ENCODE peak calls at places on chromosomes 4 and X, in five cellular contexts. R is activated CD8-positive, alpha-beta T cell treated with anti-CD3 and anti-CD28 coated beads for 36 hours; M is IMR-90; N is uterus; B is fibroblast of pulmonary artery. I is an unnamed sample.

GRCh38 chrX:41384041-41384705 is 50.2 kb downstream of the DDX3X start:
- DNase-seq in R (peak), M (peak), N (peak), B (peak), I (peak)

GRCh38 chr4:42708625-42709024 is 51.7 kb upstream of the ATP8A1 start:
- DNase-seq in R (no peak), M (no peak), N (no peak), B (no peak), I (no peak)

GRCh38 chrX:107715331-107716044 is 60.1 kb downstream of the TSC22D3 start:
- DNase-seq in R (no peak), M (peak), N (no peak), B (peak), I (no peak)

GRCh38 chrX:9794495-9794894 is 8.3 kb downstream of the SHROOM2 start:
- DNase-seq in R (no peak), M (no peak), N (no peak), B (no peak), I (no peak)

GRCh38 chr4:105923507-105924238 is 28.4 kb downstream of the NPNT start:
- DNase-seq in R (no peak), M (no peak), N (peak), B (no peak), I (peak)

GRCh38 chr4:88527787-88528186 is 4.2 kb upstream of the PYURF start:
- DNase-seq in R (no peak), M (no peak), N (no peak), B (no peak), I (no peak)

GRCh38 chr4:8665406-8666360 is 73.1 kb downstream of the CPZ start:
- DNase-seq in R (no peak), M (peak), N (no peak), B (no peak), I (no peak)

GRCh38 chr4:173556398-173557131 is 26.5 kb upstream of the HAND2 start:
- DNase-seq in R (no peak), M (no peak), N (no peak), B (no peak), I (no peak)

GRCh38 chr4:6027392-6027791 is 9.2 kb upstream of the C4orf50 start:
- DNase-seq in R (no peak), M (no peak), N (no peak), B (no peak), I (peak)

GRCh38 chr4:116599859-116600258 is 485.5 kb downstream of the TRAM1L1 start:
- DNase-seq in R (peak), M (no peak), N (no peak), B (no peak), I (no peak)

GRCh38 chrX:131703646-131704045 is 159.8 kb downstream of the OR13H1 start:
- DNase-seq in R (no peak), M (no peak), N (peak), B (no peak), I (no peak)

GRCh38 chrX:131709553-131709952 is 165.7 kb downstream of the OR13H1 start:
- DNase-seq in R (no peak), M (no peak), N (no peak), B (no peak), I (no peak)

DNA sequence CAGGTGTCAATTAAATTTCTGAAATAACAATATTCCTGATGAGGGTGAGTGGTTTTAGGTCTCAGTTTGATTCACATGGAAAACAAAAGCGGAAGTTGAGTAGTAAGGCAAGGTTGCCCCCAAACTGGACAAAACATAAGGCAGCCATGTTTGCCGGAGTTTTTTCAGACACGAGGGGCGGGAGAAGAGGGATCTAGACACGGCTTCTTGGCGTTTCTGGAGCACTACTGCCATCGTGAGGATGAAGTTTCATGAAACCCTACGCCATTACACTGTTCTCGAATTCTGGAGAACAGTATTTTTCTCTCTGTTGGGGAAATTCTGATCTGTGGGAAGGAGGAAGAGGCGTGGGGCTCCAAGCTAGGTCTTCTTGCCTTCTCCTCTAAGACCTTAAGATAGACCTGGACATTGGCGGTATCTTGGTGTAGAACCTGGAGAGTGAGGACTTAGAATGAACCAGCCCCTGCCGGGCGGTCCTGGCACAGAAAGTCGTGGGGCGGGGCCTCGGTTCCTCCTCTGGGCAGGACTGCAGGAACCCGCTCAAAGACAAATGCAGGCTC is 160.3 kb downstream of the OR13H1 start:
- DNase-seq in R (no peak), M (peak), N (peak), B (no peak), I (peak)
- TF ChIP-seq CTCF in R (no peak), M (peak), N (peak), B (no peak), I (peak)

GRCh38 chr4:185592438-185592837 is 57.1 kb upstream of the PDLIM3 start:
- DNase-seq in R (no peak), M (no peak), N (no peak), B (no peak), I (no peak)

GRCh38 chr4:185591679-185592141 is 56.4 kb upstream of the PDLIM3 start:
- DNase-seq in R (no peak), M (peak), N (no peak), B (peak), I (peak)

GRCh38 chr4:185589067-185589844 is 53.9 kb upstream of the PDLIM3 start:
- DNase-seq in R (no peak), M (peak), N (peak), B (peak), I (peak)

GRCh38 chr4:185592845-185593488 is 57.7 kb upstream of the PDLIM3 start:
- DNase-seq in R (no peak), M (no peak), N (no peak), B (peak), I (no peak)

GRCh38 chr4:185590982-185591381 is 55.7 kb upstream of the PDLIM3 start:
- DNase-seq in R (no peak), M (no peak), N (peak), B (peak), I (no peak)
- TF ChIP-seq CTCF in R (no peak), M (no peak), N (no peak), B (no peak), I (no peak)

DNA sequence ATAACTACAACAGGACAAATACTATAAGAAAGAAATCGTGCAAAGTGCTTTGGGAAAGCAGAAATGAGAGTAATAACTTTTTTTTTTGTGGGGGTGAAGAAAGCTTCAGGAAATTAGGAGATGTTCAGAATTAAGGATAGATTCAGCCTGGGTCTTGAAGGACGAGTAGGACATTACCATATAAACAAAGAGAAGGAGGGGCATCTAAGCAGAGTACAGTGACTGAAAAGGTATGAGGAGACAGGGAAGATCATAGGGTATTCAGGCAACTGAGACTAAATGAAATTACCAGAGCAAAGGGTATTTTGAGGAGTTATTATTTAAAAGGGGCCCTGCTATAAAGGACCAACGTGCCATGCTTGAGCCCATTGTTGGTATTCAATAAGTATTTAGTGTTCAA is 3.1 kb upstream of the STAP1 start:
- DNase-seq in R (no peak), M (no peak), N (no peak), B (no peak), I (no peak)
- TF ChIP-seq CTCF in R (no peak), M (no peak), N (no peak), B (no peak), I (no peak)

GRCh38 chrX:47650164-47651042 is at the start of gene ELK1:
- DNase-seq in R (peak), M (peak), N (peak), B (peak), I (peak)
- TF ChIP-seq CTCF in R (no peak), M (no peak), N (no peak), B (no peak), I (no peak)

DNA sequence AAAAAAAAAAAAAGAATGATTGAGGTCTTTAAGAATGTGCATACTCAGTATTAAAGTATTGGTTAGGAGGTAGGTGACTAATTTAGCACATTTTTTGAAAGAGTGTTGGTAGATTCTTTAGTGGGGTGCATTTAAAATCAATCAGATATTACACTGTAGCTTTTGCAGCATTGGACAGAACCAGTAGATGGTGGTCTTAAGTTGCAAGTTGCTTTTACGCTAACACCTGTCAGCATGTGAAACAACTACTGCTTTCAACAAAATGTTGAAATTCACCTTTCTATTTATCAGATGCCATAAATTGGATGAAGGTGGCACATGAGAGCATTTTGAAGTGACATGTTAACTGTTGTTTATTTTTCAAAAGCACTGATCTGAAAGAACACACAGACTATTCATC is 41.0 kb downstream of the NAA11 start:
- DNase-seq in R (no peak), M (no peak), N (no peak), B (peak), I (no peak)
- TF ChIP-seq CTCF in R (no peak), M (no peak), N (no peak), B (no peak), I (no peak)

GRCh38 chr4:76951333-76952033 is 1.9 kb downstream of the SEPTIN11 start:
- DNase-seq in R (no peak), M (no peak), N (no peak), B (peak), I (no peak)

GRCh38 chr4:76950052-76950845 is 697 bp downstream of the SEPTIN11 start:
- DNase-seq in R (peak), M (no peak), N (peak), B (peak), I (peak)

GRCh38 chr4:76950846-76951321 is 1.3 kb downstream of the SEPTIN11 start:
- DNase-seq in R (peak), M (peak), N (no peak), B (peak), I (peak)

GRCh38 chr4:76948441-76949292 is 885 bp upstream of the SEPTIN11 start:
- DNase-seq in R (peak), M (peak), N (peak), B (peak), I (peak)

GRCh38 chr4:76949293-76950051 is at the start of gene SEPTIN11:
- DNase-seq in R (peak), M (peak), N (peak), B (peak), I (peak)
- TF ChIP-seq CTCF in R (no peak), M (no peak), N (no peak), B (no peak), I (no peak)

GRCh38 chr4:102344955-102345794 is at the start of gene SLC39A8:
- DNase-seq in R (peak), M (peak), N (peak), B (peak), I (peak)

GRCh38 chr4:102343964-102344519 is 1.2 kb downstream of the SLC39A8 start:
- DNase-seq in R (peak), M (peak), N (peak), B (no peak), I (peak)

GRCh38 chr4:102344520-102344954 is 745 bp downstream of the SLC39A8 start:
- DNase-seq in R (peak), M (no peak), N (no peak), B (peak), I (no peak)

GRCh38 chr4:102348701-102349100 is 3.4 kb upstream of the SLC39A8 start:
- DNase-seq in R (no peak), M (no peak), N (no peak), B (no peak), I (no peak)

DNA sequence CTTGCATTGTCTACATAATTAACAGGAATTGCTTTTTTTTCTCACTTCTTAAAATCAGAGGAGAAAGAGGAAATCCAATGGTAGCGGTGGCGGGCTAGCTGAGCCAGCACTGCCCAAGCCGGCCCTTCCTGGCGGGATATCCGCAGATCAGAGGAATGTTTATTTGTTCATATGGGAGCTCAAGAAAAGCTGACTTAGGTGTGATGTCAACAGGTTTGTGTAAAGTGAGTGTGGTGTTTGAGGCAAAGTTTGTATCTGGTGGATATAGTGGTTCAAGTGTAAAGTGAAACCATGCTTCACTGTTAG is 466 bp upstream of the SLC39A8 start:
- DNase-seq in R (no peak), M (no peak), N (peak), B (peak), I (no peak)
- TF ChIP-seq CTCF in R (peak), M (no peak), N (no peak), B (no peak), I (no peak)

I was measured in MCF 10A.